ENCODE peak calls at places on chromosomes 13 and 19, in four cellular contexts. M, H, Z and W are unnamed samples.

GRCh38 chr19:33809960-33810359 is 13.3 kb downstream of the KCTD15 start:
- DNase-seq in M (no peak), H (no peak), Z (no peak), W (no peak)

GRCh38 chr13:35489050-35489449 is 12.6 kb upstream of the MAB21L1 start:
- DNase-seq in M (no peak), H (no peak), Z (no peak), W (no peak)

GRCh38 chr13:38398810-38399493 is 49.3 kb downstream of the UFM1 start:
- DNase-seq in M (no peak), H (no peak), Z (peak; percentile 68), W (no peak)

GRCh38 chr19:17289489-17289888 is 7.8 kb downstream of the ANKLE1 start:
- DNase-seq in M (no peak), H (peak; percentile 77), Z (peak; percentile 61), W (peak; percentile 92)

GRCh38 chr19:32691952-32692726 is 518 bp downstream of the NUDT19 start:
- DNase-seq in M (peak; percentile 51), H (peak; percentile 55), Z (peak; percentile 28), W (peak; percentile 73)

GRCh38 chr19:2507109-2507508 is 31.2 kb downstream of the GADD45B start:
- DNase-seq in M (no peak), H (no peak), Z (no peak), W (no peak)

GRCh38 chr19:5434970-5435641 is 20.1 kb upstream of the ZNRF4 start:
- DNase-seq in M (no peak), H (no peak), Z (peak; percentile 29), W (no peak)

GRCh38 chr19:23287620-23288019 is 37.4 kb upstream of the ZNF724 start:
- DNase-seq in M (no peak), H (no peak), Z (no peak), W (no peak)

GRCh38 chr19:55228403-55229031 is at the start of gene TMEM86B:
- DNase-seq in M (no peak), H (no peak), Z (no peak), W (no peak)

GRCh38 chr13:109348514-109349340 is 437.7 kb downstream of the IRS2 start:
- DNase-seq in M (no peak), H (no peak), Z (no peak), W (no peak)

GRCh38 chr13:99962242-99962641 is 9.3 kb downstream of the ZIC5 start:
- DNase-seq in M (no peak), H (no peak), Z (no peak), W (no peak)

GRCh38 chr19:35104361-35104760 is 11.3 kb upstream of the FXYD3 start:
- DNase-seq in M (no peak), H (no peak), Z (no peak), W (no peak)

GRCh38 chr19:45296365-45296764 is 26.3 kb downstream of the CKM start:
- DNase-seq in M (no peak), H (no peak), Z (no peak), W (no peak)

GRCh38 chr13:73772449-73773186 is 361.6 kb downstream of the KLF12 start:
- DNase-seq in M (no peak), H (no peak), Z (no peak), W (no peak)

GRCh38 chr19:18649371-18650047 is 12.7 kb downstream of the KLHL26 start:
- DNase-seq in M (peak; percentile 86), H (peak; percentile 64), Z (no peak), W (peak; percentile 46)

GRCh38 chr19:47693489-47693888 is 19.7 kb upstream of the EHD2 start:
- DNase-seq in M (no peak), H (no peak), Z (no peak), W (no peak)

GRCh38 chr13:97231118-97231831 is 9.1 kb downstream of the MBNL2 start:
- DNase-seq in M (no peak), H (no peak), Z (no peak), W (no peak)

GRCh38 chr19:55435020-55435419 is 8.1 kb downstream of the SHISA7 start:
- DNase-seq in M (no peak), H (no peak), Z (no peak), W (no peak)